ENCODE peak calls at places on chromosome 4, in six cellular contexts. O is GM12864; N is fibroblast of pulmonary artery; M is CD4-positive, alpha-beta T cell; Q is astrocyte; E is lower lobe of right lung. W is an unnamed sample.

GRCh38 chr4:43816107-43816506 is 632.5 kb downstream of the KCTD8 start:
- DNase-seq in O (no peak), N (peak), M (no peak), Q (peak), E (no peak), W (no peak)

GRCh38 chr4:65521666-65522065 is 148.6 kb downstream of the EPHA5 start:
- DNase-seq in O (no peak), N (no peak), M (no peak), Q (no peak), E (no peak), W (no peak)

GRCh38 chr4:140071043-140071442 is 82.9 kb downstream of the MAML3 start:
- DNase-seq in O (no peak), N (no peak), M (no peak), Q (no peak), E (no peak), W (no peak)

GRCh38 chr4:119626943-119627266 is 1.7 kb downstream of the PDE5A start:
- DNase-seq in O (no peak), N (no peak), M (no peak), Q (no peak), E (no peak), W (no peak)

GRCh38 chr4:168574581-168575295 is 77.9 kb downstream of the PALLD start:
- DNase-seq in O (no peak), N (no peak), M (no peak), Q (peak), E (no peak), W (no peak)

GRCh38 chr4:150140774-150141400 is 62.6 kb downstream of the DCLK2 start:
- DNase-seq in O (no peak), N (peak), M (no peak), Q (peak), E (no peak), W (peak)

GRCh38 chr4:53633608-53634007 is 42.3 kb upstream of the LNX1 start:
- DNase-seq in O (no peak), N (peak), M (no peak), Q (no peak), E (no peak), W (peak)

GRCh38 chr4:114780205-114780604 is 181.6 kb downstream of the UGT8 start:
- DNase-seq in O (no peak), N (peak), M (no peak), Q (peak), E (no peak), W (peak)

GRCh38 chr4:37884855-37885487 is 5.9 kb upstream of the TBC1D1 start:
- DNase-seq in O (no peak), N (no peak), M (no peak), Q (no peak), E (no peak), W (no peak)

GRCh38 chr4:91916219-91916618 is 387.5 kb upstream of the GRID2 start:
- DNase-seq in O (no peak), N (peak), M (no peak), Q (no peak), E (no peak), W (no peak)

GRCh38 chr4:182717788-182718583 is 199.2 kb downstream of the DCTD start:
- DNase-seq in O (peak), N (no peak), M (no peak), Q (no peak), E (no peak), W (no peak)

GRCh38 chr4:38094419-38094818 is 134.2 kb downstream of the PTTG2 start:
- DNase-seq in O (no peak), N (no peak), M (no peak), Q (no peak), E (no peak), W (no peak)

GRCh38 chr4:114251020-114251419 is 271.6 kb upstream of the ARSJ start:
- DNase-seq in O (no peak), N (no peak), M (no peak), Q (no peak), E (no peak), W (no peak)

DNA sequence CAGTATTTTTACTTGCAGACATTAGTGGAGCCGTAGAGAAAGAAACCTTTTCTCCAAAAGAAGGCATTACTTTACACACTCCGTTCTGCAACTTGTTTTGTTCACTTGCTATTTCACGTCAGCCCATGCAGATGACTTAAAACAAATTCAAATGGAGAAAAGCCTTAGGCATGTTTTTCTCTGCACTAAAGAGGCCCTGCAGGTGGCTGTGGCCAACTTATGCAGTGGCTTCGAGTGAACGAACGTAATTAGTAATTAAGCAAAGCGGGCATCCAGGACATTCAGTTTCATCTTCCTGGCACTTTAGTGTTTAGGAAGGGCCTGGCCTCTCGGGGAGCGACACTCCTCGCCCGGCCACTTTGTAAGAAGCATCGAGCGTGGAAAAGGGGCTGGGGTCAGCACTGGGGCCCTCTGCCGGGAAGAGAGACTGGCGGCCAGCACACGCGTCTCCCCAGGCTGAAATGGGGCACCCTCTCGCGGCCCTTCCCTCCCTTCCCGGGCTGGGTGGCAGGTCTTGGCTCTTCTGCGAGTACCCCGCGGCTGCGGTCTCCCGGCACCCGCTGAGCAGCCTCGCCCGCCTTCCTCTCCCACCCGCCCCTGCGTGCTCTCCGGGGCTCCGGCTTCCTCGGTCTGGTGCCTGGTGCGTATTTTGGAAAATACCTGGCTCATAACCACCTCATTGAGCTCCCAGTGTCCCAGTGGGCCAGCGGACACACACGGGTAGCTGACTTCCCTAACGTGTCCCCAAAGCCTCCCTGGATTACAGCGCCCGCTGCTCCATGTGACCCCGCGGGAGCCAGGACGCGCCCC is 706 bp upstream of the CYP4V2 start:
- DNase-seq in O (no peak), N (peak), M (peak), Q (peak), E (no peak), W (peak)
- TF ChIP-seq CTCF in O (no peak), N (peak), M (no peak), Q (no peak), E (no peak), W (peak)

DNA sequence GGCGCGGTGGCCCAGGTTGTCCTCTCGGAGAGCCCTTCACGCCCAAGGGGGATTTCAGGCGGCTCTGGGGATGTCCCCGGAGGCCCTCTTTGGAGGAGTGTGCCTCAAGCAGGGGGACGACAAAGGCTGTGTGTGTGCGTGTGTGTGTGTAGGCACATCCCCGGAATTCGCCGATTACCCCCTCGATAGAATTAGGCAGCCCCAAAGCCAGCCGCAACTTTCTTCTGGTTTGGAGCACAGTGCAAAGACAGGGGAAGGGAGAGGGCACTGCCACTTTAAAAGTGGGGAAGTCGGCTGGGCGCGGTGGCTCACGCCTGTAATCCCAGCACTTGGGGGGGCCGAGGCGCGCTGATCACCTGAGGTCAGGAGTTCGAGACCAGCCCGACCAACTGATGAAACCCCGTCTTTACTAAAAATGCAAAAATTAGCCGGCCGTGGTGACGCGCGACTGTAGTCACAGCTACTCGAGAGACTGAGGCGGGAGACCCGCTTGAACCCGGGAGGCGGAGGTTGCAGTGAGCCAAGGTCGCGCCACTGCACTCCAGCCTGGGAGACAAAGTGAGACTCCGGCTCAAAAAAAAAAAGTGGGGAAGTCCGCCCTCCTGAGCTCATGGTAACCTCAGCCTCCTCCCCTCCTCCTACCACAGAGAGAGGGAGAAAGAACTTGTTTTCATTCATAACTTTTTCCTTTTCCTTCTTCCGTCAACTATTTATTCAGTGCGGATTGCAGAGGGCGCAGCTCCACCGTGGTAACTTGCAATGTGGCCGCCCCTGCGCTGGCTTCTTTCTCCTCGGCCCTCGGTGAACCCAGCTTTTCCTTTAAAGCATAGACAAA is 2.4 kb downstream of the SPRY1 start:
- DNase-seq in O (no peak), N (peak), M (peak), Q (peak), E (peak), W (peak)
- TF ChIP-seq CTCF in O (no peak), N (peak), M (no peak), Q (no peak), E (no peak), W (peak)

GRCh38 chr4:8740666-8741395 is 130.8 kb downstream of the HMX1 start:
- DNase-seq in O (no peak), N (no peak), M (no peak), Q (no peak), E (peak), W (no peak)
- TF ChIP-seq CTCF in O (no peak), N (no peak), M (no peak), Q (no peak), E (no peak), W (no peak)

DNA sequence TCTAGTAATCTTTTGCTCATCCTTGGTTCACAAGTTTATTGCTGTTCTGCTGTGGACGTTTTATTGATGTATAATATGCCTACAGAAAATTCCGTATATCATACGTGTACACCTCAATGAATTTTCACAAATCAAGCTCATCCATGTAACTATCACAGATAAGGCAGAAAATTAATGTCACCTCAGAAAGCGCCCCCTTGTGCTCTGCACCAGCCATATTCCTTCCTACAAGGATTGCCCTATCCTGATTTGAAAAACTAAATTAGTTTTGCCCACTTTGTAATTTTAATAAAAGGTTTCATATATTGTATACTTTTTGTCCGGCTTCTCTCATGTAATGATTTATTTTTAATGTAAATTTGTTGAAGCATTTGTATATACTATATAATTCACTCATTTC is 390.8 kb downstream of the ADGRL3 start:
- DNase-seq in O (no peak), N (no peak), M (no peak), Q (no peak), E (no peak), W (no peak)
- TF ChIP-seq CTCF in O (no peak), N (peak), M (no peak), Q (no peak), E (no peak), W (no peak)

DNA sequence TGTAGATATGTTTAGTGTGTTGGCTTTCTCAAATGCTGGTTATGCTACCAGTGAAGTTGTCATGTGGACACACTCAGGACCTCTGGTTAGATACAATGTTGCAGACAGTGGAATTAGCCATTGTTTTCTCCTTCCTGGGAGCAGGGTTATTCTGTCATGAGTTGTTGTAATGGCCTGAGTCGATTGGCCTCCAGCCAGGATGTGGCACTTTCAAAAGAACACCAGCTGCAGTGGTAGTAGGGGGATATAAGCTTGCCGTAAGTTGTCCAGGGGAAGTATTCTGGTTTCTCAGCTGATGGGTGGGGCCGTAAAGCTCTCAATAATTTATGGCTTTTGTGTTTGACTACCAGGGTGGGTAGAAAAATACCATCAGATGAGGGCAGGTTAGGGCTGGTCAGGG is 697.5 kb upstream of the GNPDA2 start:
- DNase-seq in O (no peak), N (no peak), M (no peak), Q (no peak), E (no peak), W (no peak)
- TF ChIP-seq CTCF in O (no peak), N (no peak), M (no peak), Q (no peak), E (no peak), W (no peak)

GRCh38 chr4:102501635-102502382 is 650 bp downstream of the NFKB1 start:
- DNase-seq in O (peak), N (peak), M (peak), Q (peak), E (peak), W (peak)

GRCh38 chr4:102503831-102504786 is 3.0 kb downstream of the NFKB1 start:
- DNase-seq in O (no peak), N (no peak), M (no peak), Q (no peak), E (no peak), W (no peak)

GRCh38 chr4:102500371-102501175 is 586 bp upstream of the NFKB1 start:
- DNase-seq in O (no peak), N (peak), M (peak), Q (peak), E (peak), W (peak)

GRCh38 chr4:102503301-102503746 is 2.2 kb downstream of the NFKB1 start:
- DNase-seq in O (no peak), N (no peak), M (no peak), Q (no peak), E (no peak), W (no peak)

DNA sequence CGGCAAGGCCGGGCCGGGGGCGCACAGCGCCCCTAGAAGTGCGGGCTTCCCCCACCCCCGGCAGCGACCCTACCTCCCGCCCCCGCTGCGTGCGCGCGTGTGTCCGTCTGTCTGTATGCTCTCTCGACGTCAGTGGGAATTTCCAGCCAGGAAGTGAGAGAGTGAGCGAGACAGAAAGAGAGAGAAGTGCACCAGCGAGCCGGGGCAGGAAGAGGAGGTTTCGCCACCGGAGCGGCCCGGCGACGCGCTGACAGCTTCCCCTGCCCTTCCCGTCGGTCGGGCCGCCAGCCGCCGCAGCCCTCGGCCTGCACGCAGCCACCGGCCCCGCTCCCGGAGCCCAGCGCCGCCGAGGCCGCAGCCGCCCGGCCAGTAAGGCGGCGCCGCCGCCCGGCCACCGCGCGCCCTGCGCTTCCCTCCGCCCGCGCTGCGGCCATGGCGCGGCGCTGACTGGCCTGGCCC is at the start of gene NFKB1:
- DNase-seq in O (peak), N (peak), M (peak), Q (peak), E (peak), W (peak)
- TF ChIP-seq CTCF in O (no peak), N (no peak), M (no peak), Q (no peak), E (no peak), W (no peak)

GRCh38 chr4:136103616-136104015 is 1428.7 kb downstream of the PCDH18 start:
- DNase-seq in O (no peak), N (peak), M (no peak), Q (no peak), E (no peak), W (no peak)

DNA sequence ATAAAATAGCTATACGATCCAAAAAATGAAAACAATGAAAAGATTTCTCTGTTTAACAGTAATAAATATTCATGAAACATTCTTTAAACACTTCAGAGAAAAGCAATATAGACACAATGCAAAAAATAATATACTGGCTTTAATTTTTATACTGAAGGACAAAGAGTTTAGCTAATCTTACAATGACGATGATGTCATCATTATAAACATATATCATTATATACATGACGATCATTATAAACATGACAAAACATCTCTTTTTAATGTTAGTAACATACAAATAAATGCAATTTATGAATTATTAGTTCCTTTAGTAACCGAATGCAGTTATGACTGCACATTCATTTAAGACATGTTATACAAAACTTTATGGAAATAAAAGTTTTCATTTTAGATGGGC is 1434.6 kb downstream of the PCDH18 start:
- DNase-seq in O (no peak), N (no peak), M (no peak), Q (no peak), E (no peak), W (no peak)
- TF ChIP-seq CTCF in O (no peak), N (no peak), M (no peak), Q (no peak), E (no peak), W (no peak)